ENCODE peak calls at places on chromosome 18, in seven cellular contexts. X is HT1080, V is Caki2, M is mesendoderm, G is foreskin fibroblast, U is Right ventricle myocardium superior, A is hepatic stellate cell. E is an unnamed sample.

GRCh38 chr18:12944724-12945123 is 3.1 kb upstream of the SEH1L start:
- DNase-seq in X (no peak), V (no peak), M (no peak), G (peak; percentile 38), U (peak; percentile 59), A (no peak), E (peak; percentile 33)

GRCh38 chr18:74520096-74520833 is 14.0 kb upstream of the CNDP1 start:
- DNase-seq in X (no peak), V (no peak), M (no peak), G (no peak), U (no peak), A (no peak), E (no peak)

GRCh38 chr18:70228546-70228945 is 23.1 kb upstream of the RTTN start:
- DNase-seq in X (peak; percentile 10), V (no peak), M (no peak), G (peak; percentile 74), U (no peak), A (no peak), E (peak; percentile 76)

GRCh38 chr18:77061946-77062517 is 70.6 kb downstream of the MBP start:
- DNase-seq in X (no peak), V (no peak), M (peak; percentile 68), G (no peak), U (no peak), A (no peak), E (peak; percentile 72)

GRCh38 chr18:58218111-58218510 is 174.1 kb downstream of the NEDD4L start:
- DNase-seq in X (peak; percentile 94), V (no peak), M (no peak), G (peak; percentile 74), U (no peak), A (no peak), E (peak; percentile 61)

GRCh38 chr18:13139885-13140450 is 78.6 kb upstream of the LDLRAD4 start:
- DNase-seq in X (no peak), V (no peak), M (no peak), G (no peak), U (no peak), A (no peak), E (peak; percentile 24)

GRCh38 chr18:63132819-63133200 is 186.8 kb downstream of the BCL2 start:
- DNase-seq in X (no peak), V (no peak), M (no peak), G (no peak), U (no peak), A (no peak), E (no peak)

GRCh38 chr18:2197945-2198344 is 373.4 kb downstream of the METTL4 start:
- DNase-seq in X (no peak), V (no peak), M (no peak), G (no peak), U (no peak), A (no peak), E (no peak)

GRCh38 chr18:9449580-9449979 is 25.7 kb upstream of the RALBP1 start:
- DNase-seq in X (no peak), V (no peak), M (peak; percentile 24), G (peak; percentile 68), U (no peak), A (no peak), E (no peak)

GRCh38 chr18:2302628-2303516 is 268.4 kb downstream of the METTL4 start:
- DNase-seq in X (peak; percentile 86), V (peak; percentile 76), M (peak; percentile 35), G (peak; percentile 35), U (no peak), A (peak; percentile 8), E (no peak)

GRCh38 chr18:7177131-7177744 is 53.7 kb upstream of the LRRC30 start:
- DNase-seq in X (peak; percentile 51), V (peak; percentile 48), M (peak; percentile 69), G (peak; percentile 86), U (no peak), A (peak; percentile 80), E (peak; percentile 57)

GRCh38 chr18:12308386-12309100 is 502 bp downstream of the TUBB6 start:
- DNase-seq in X (peak; percentile 81), V (peak; percentile 88), M (peak; percentile 78), G (peak; percentile 97), U (peak; percentile 93), A (peak; percentile 89), E (peak; percentile 86)

GRCh38 chr18:8314123-8314522 is 295.1 kb upstream of the RAB12 start:
- DNase-seq in X (no peak), V (no peak), M (no peak), G (no peak), U (no peak), A (no peak), E (no peak)

GRCh38 chr18:37368110-37368812 is 197.3 kb downstream of the CELF4 start:
- DNase-seq in X (no peak), V (no peak), M (no peak), G (no peak), U (no peak), A (no peak), E (no peak)

GRCh38 chr18:7520200-7520780 is 46.8 kb upstream of the PTPRM start:
- DNase-seq in X (no peak), V (no peak), M (no peak), G (no peak), U (no peak), A (no peak), E (no peak)

GRCh38 chr18:70333757-70334156 is 44.9 kb downstream of the SOCS6 start:
- DNase-seq in X (peak; percentile 86), V (no peak), M (peak; percentile 74), G (peak; percentile 99), U (no peak), A (peak; percentile 72), E (no peak)

GRCh38 chr18:60452424-60452823 is 79.8 kb upstream of the MC4R start:
- DNase-seq in X (peak; percentile 29), V (no peak), M (no peak), G (peak; percentile 60), U (no peak), A (no peak), E (no peak)

GRCh38 chr18:65206551-65207260 is 544.1 kb upstream of the CDH7 start:
- DNase-seq in X (peak; percentile 27), V (no peak), M (peak; percentile 49), G (no peak), U (no peak), A (no peak), E (no peak)

GRCh38 chr18:24915547-24915946 is 436.4 kb downstream of the ZNF521 start:
- DNase-seq in X (peak; percentile 49), V (no peak), M (no peak), G (peak; percentile 73), U (no peak), A (no peak), E (peak; percentile 7)

GRCh38 chr18:13577091-13577697 is 149.2 kb downstream of the FAM210A start:
- DNase-seq in X (peak; percentile 47), V (no peak), M (no peak), G (peak; percentile 80), U (no peak), A (no peak), E (peak; percentile 76)

GRCh38 chr18:7812431-7813063 is 245.4 kb downstream of the PTPRM start:
- DNase-seq in X (peak; percentile 85), V (peak; percentile 67), M (no peak), G (peak; percentile 57), U (peak; percentile 34), A (peak; percentile 64), E (no peak)

GRCh38 chr18:64513401-64513800 is 364.5 kb upstream of the LINC00305 start:
- DNase-seq in X (no peak), V (no peak), M (no peak), G (no peak), U (no peak), A (no peak), E (no peak)

GRCh38 chr18:2656237-2657042 is 914 bp downstream of the SMCHD1 start:
- DNase-seq in X (no peak), V (peak; percentile 43), M (peak; percentile 74), G (peak; percentile 63), U (peak; percentile 72), A (peak; percentile 46), E (peak; percentile 84)

GRCh38 chr18:27042177-27042576 is 142.9 kb downstream of the CHST9 start:
- DNase-seq in X (no peak), V (no peak), M (no peak), G (no peak), U (no peak), A (no peak), E (no peak)

GRCh38 chr18:69795785-69796184 is 151.9 kb downstream of the CD226 start:
- DNase-seq in X (peak; percentile 10), V (no peak), M (peak; percentile 15), G (peak; percentile 66), U (no peak), A (no peak), E (no peak)

GRCh38 chr18:7856099-7856498 is 289.0 kb downstream of the PTPRM start:
- DNase-seq in X (no peak), V (no peak), M (no peak), G (no peak), U (no peak), A (no peak), E (no peak)

GRCh38 chr18:23872701-23873550 is 141.6 kb upstream of the TTC39C start:
- DNase-seq in X (no peak), V (no peak), M (no peak), G (no peak), U (no peak), A (no peak), E (no peak)

GRCh38 chr18:44763327-44763726 is 82.6 kb downstream of the SETBP1 start:
- DNase-seq in X (no peak), V (no peak), M (no peak), G (no peak), U (no peak), A (no peak), E (no peak)

GRCh38 chr18:11025671-11026070 is 123.7 kb downstream of the PIEZO2 start:
- DNase-seq in X (no peak), V (no peak), M (no peak), G (no peak), U (no peak), A (no peak), E (no peak)

GRCh38 chr18:46169464-46169941 is 65.3 kb downstream of the HAUS1 start:
- DNase-seq in X (peak; percentile 70), V (peak; percentile 36), M (peak; percentile 48), G (peak; percentile 81), U (no peak), A (peak; percentile 62), E (peak; percentile 41)

GRCh38 chr18:48542513-48543181 is 3.8 kb downstream of the CTIF start:
- DNase-seq in X (no peak), V (no peak), M (peak; percentile 95), G (no peak), U (no peak), A (no peak), E (no peak)

GRCh38 chr18:4789506-4789905 is 334.4 kb upstream of the DLGAP1 start:
- DNase-seq in X (no peak), V (no peak), M (no peak), G (no peak), U (no peak), A (no peak), E (no peak)

GRCh38 chr18:48200631-48201336 is 208.4 kb downstream of the ZBTB7C start:
- DNase-seq in X (no peak), V (no peak), M (no peak), G (no peak), U (no peak), A (no peak), E (no peak)

GRCh38 chr18:49137093-49137492 is 186.3 kb upstream of the SMAD7 start:
- DNase-seq in X (no peak), V (no peak), M (no peak), G (no peak), U (no peak), A (no peak), E (no peak)

GRCh38 chr18:76459312-76459686 is 35.7 kb downstream of the ZNF516 start:
- DNase-seq in X (no peak), V (no peak), M (no peak), G (no peak), U (no peak), A (no peak), E (no peak)

E was measured in NB4.